ENCODE peak calls at places on chromosomes 2 and 18, in eight cellular contexts. One of them, this sample, is unnamed.

GRCh38 chr2:4464607-4465006 is 761.2 kb downstream of the DCDC2C start:
- DNase-seq in testis: no peak
- DNase-seq in astrocyte of the cerebellum: no peak
- DNase-seq in choroid plexus epithelial cell: no peak
- DNase-seq in A549: no peak
- DNase-seq in lower lobe of right lung: no peak
- DNase-seq in right lobe of liver: no peak
- DNase-seq in foreskin fibroblast: no peak
- DNase-seq in this sample: no peak

GRCh38 chr2:107419191-107419590 is 407.5 kb upstream of the RGPD4 start:
- DNase-seq in testis: no peak
- DNase-seq in astrocyte of the cerebellum: no peak
- DNase-seq in choroid plexus epithelial cell: no peak
- DNase-seq in A549: no peak
- DNase-seq in lower lobe of right lung: no peak
- DNase-seq in right lobe of liver: no peak
- DNase-seq in foreskin fibroblast: no peak
- DNase-seq in this sample: no peak

GRCh38 chr2:1701556-1702185 is 42.6 kb downstream of the PXDN start:
- DNase-seq in testis: no peak
- DNase-seq in astrocyte of the cerebellum: no peak
- DNase-seq in choroid plexus epithelial cell: peak; percentile 40
- DNase-seq in A549: no peak
- DNase-seq in lower lobe of right lung: no peak
- DNase-seq in right lobe of liver: no peak
- DNase-seq in foreskin fibroblast: no peak
- DNase-seq in this sample: no peak

GRCh38 chr2:196252408-196253114 is 81.2 kb upstream of the STK17B start:
- DNase-seq in testis: no peak
- DNase-seq in astrocyte of the cerebellum: no peak
- DNase-seq in choroid plexus epithelial cell: peak; percentile 44
- DNase-seq in A549: no peak
- DNase-seq in lower lobe of right lung: no peak
- DNase-seq in right lobe of liver: no peak
- DNase-seq in foreskin fibroblast: peak; percentile 66
- DNase-seq in this sample: no peak

GRCh38 chr2:159091981-159092380 is 123.5 kb downstream of the TANC1 start:
- DNase-seq in testis: no peak
- DNase-seq in astrocyte of the cerebellum: no peak
- DNase-seq in choroid plexus epithelial cell: no peak
- DNase-seq in A549: no peak
- DNase-seq in lower lobe of right lung: no peak
- DNase-seq in right lobe of liver: no peak
- DNase-seq in foreskin fibroblast: no peak
- DNase-seq in this sample: peak; percentile 45

GRCh38 chr18:49111191-49111988 is 160.6 kb upstream of the SMAD7 start:
- DNase-seq in testis: no peak
- DNase-seq in astrocyte of the cerebellum: no peak
- DNase-seq in choroid plexus epithelial cell: peak; percentile 34
- DNase-seq in A549: no peak
- DNase-seq in lower lobe of right lung: no peak
- DNase-seq in right lobe of liver: no peak
- DNase-seq in foreskin fibroblast: peak; percentile 21
- DNase-seq in this sample: no peak

GRCh38 chr2:172300851-172301250 is 126.5 kb upstream of the ITGA6 start:
- DNase-seq in testis: no peak
- DNase-seq in astrocyte of the cerebellum: no peak
- DNase-seq in choroid plexus epithelial cell: no peak
- DNase-seq in A549: no peak
- DNase-seq in lower lobe of right lung: no peak
- DNase-seq in right lobe of liver: no peak
- DNase-seq in foreskin fibroblast: no peak
- DNase-seq in this sample: no peak

GRCh38 chr2:113184531-113185230 is 10.9 kb downstream of the PSD4 start:
- DNase-seq in testis: no peak
- DNase-seq in astrocyte of the cerebellum: no peak
- DNase-seq in choroid plexus epithelial cell: no peak
- DNase-seq in A549: no peak
- DNase-seq in lower lobe of right lung: no peak
- DNase-seq in right lobe of liver: no peak
- DNase-seq in foreskin fibroblast: no peak
- DNase-seq in this sample: no peak

GRCh38 chr2:37648316-37649011 is 23.0 kb downstream of the CDC42EP3 start:
- DNase-seq in testis: peak; percentile 20
- DNase-seq in astrocyte of the cerebellum: no peak
- DNase-seq in choroid plexus epithelial cell: peak; percentile 52
- DNase-seq in A549: no peak
- DNase-seq in lower lobe of right lung: peak; percentile 80
- DNase-seq in right lobe of liver: peak; percentile 45
- DNase-seq in foreskin fibroblast: peak; percentile 50
- DNase-seq in this sample: no peak

GRCh38 chr2:121613774-121614173 is 35.5 kb downstream of the CLASP1 start:
- DNase-seq in testis: no peak
- DNase-seq in astrocyte of the cerebellum: no peak
- DNase-seq in choroid plexus epithelial cell: no peak
- DNase-seq in A549: no peak
- DNase-seq in lower lobe of right lung: no peak
- DNase-seq in right lobe of liver: no peak
- DNase-seq in foreskin fibroblast: no peak
- DNase-seq in this sample: no peak

GRCh38 chr18:47260138-47260923 is 8.9 kb upstream of the SKOR2 start:
- DNase-seq in testis: peak; percentile 80
- DNase-seq in astrocyte of the cerebellum: peak; percentile 16
- DNase-seq in choroid plexus epithelial cell: peak; percentile 50
- DNase-seq in A549: peak; percentile 28
- DNase-seq in lower lobe of right lung: peak; percentile 66
- DNase-seq in right lobe of liver: peak; percentile 59
- DNase-seq in foreskin fibroblast: peak; percentile 63
- DNase-seq in this sample: no peak

GRCh38 chr2:173355132-173355865 is 627 bp downstream of the CDCA7 start:
- DNase-seq in testis: peak; percentile 67
- DNase-seq in astrocyte of the cerebellum: peak; percentile 6
- DNase-seq in choroid plexus epithelial cell: peak; percentile 59
- DNase-seq in A549: peak; percentile 49
- DNase-seq in lower lobe of right lung: peak; percentile 61
- DNase-seq in right lobe of liver: peak; percentile 33
- DNase-seq in foreskin fibroblast: peak; percentile 80
- DNase-seq in this sample: no peak

GRCh38 chr2:169462896-169463695 is 16.2 kb upstream of the BBS5 start:
- DNase-seq in testis: peak; percentile 29
- DNase-seq in astrocyte of the cerebellum: peak; percentile 92
- DNase-seq in choroid plexus epithelial cell: peak; percentile 94
- DNase-seq in A549: no peak
- DNase-seq in lower lobe of right lung: no peak
- DNase-seq in right lobe of liver: no peak
- DNase-seq in foreskin fibroblast: peak; percentile 86
- DNase-seq in this sample: no peak

GRCh38 chr2:166892397-166892796 is 4.1 kb downstream of the XIRP2 start:
- DNase-seq in testis: no peak
- DNase-seq in astrocyte of the cerebellum: no peak
- DNase-seq in choroid plexus epithelial cell: no peak
- DNase-seq in A549: no peak
- DNase-seq in lower lobe of right lung: no peak
- DNase-seq in right lobe of liver: no peak
- DNase-seq in foreskin fibroblast: no peak
- DNase-seq in this sample: no peak

GRCh38 chr2:117485588-117485987 is 328.9 kb upstream of the DDX18 start:
- DNase-seq in testis: no peak
- DNase-seq in astrocyte of the cerebellum: no peak
- DNase-seq in choroid plexus epithelial cell: no peak
- DNase-seq in A549: no peak
- DNase-seq in lower lobe of right lung: no peak
- DNase-seq in right lobe of liver: no peak
- DNase-seq in foreskin fibroblast: no peak
- DNase-seq in this sample: no peak

GRCh38 chr2:25480561-25480960 is 138.8 kb upstream of the DNMT3A start:
- DNase-seq in testis: no peak
- DNase-seq in astrocyte of the cerebellum: no peak
- DNase-seq in choroid plexus epithelial cell: no peak
- DNase-seq in A549: no peak
- DNase-seq in lower lobe of right lung: no peak
- DNase-seq in right lobe of liver: no peak
- DNase-seq in foreskin fibroblast: no peak
- DNase-seq in this sample: no peak

GRCh38 chr2:157848242-157848641 is 27.9 kb downstream of the ACVR1 start:
- DNase-seq in testis: no peak
- DNase-seq in astrocyte of the cerebellum: no peak
- DNase-seq in choroid plexus epithelial cell: no peak
- DNase-seq in A549: no peak
- DNase-seq in lower lobe of right lung: no peak
- DNase-seq in right lobe of liver: no peak
- DNase-seq in foreskin fibroblast: no peak
- DNase-seq in this sample: no peak

GRCh38 chr2:36993841-36994620 is 27.7 kb upstream of the STRN start:
- DNase-seq in testis: no peak
- DNase-seq in astrocyte of the cerebellum: no peak
- DNase-seq in choroid plexus epithelial cell: peak; percentile 4
- DNase-seq in A549: no peak
- DNase-seq in lower lobe of right lung: no peak
- DNase-seq in right lobe of liver: no peak
- DNase-seq in foreskin fibroblast: peak; percentile 64
- DNase-seq in this sample: no peak

GRCh38 chr2:162210385-162210784 is 32.9 kb downstream of the FAP start:
- DNase-seq in testis: no peak
- DNase-seq in astrocyte of the cerebellum: no peak
- DNase-seq in choroid plexus epithelial cell: peak; percentile 25
- DNase-seq in A549: no peak
- DNase-seq in lower lobe of right lung: no peak
- DNase-seq in right lobe of liver: no peak
- DNase-seq in foreskin fibroblast: peak; percentile 72
- DNase-seq in this sample: no peak

GRCh38 chr18:41436772-41437171 is 518.3 kb upstream of the PIK3C3 start:
- DNase-seq in testis: no peak
- DNase-seq in astrocyte of the cerebellum: no peak
- DNase-seq in choroid plexus epithelial cell: no peak
- DNase-seq in A549: no peak
- DNase-seq in lower lobe of right lung: no peak
- DNase-seq in right lobe of liver: no peak
- DNase-seq in foreskin fibroblast: no peak
- DNase-seq in this sample: no peak

GRCh38 chr2:197204855-197205254 is 105.7 kb downstream of the ANKRD44 start:
- DNase-seq in testis: no peak
- DNase-seq in astrocyte of the cerebellum: peak; percentile 28
- DNase-seq in choroid plexus epithelial cell: peak; percentile 45
- DNase-seq in A549: no peak
- DNase-seq in lower lobe of right lung: no peak
- DNase-seq in right lobe of liver: no peak
- DNase-seq in foreskin fibroblast: peak; percentile 57
- DNase-seq in this sample: no peak

GRCh38 chr2:33678447-33678846 is 79.3 kb upstream of the FAM98A start:
- DNase-seq in testis: no peak
- DNase-seq in astrocyte of the cerebellum: no peak
- DNase-seq in choroid plexus epithelial cell: no peak
- DNase-seq in A549: no peak
- DNase-seq in lower lobe of right lung: no peak
- DNase-seq in right lobe of liver: no peak
- DNase-seq in foreskin fibroblast: no peak
- DNase-seq in this sample: no peak

GRCh38 chr2:33681333-33681732 is 82.2 kb upstream of the FAM98A start:
- DNase-seq in testis: no peak
- DNase-seq in astrocyte of the cerebellum: no peak
- DNase-seq in choroid plexus epithelial cell: peak; percentile 10
- DNase-seq in A549: no peak
- DNase-seq in lower lobe of right lung: no peak
- DNase-seq in right lobe of liver: no peak
- DNase-seq in foreskin fibroblast: peak; percentile 6
- DNase-seq in this sample: no peak

DNA sequence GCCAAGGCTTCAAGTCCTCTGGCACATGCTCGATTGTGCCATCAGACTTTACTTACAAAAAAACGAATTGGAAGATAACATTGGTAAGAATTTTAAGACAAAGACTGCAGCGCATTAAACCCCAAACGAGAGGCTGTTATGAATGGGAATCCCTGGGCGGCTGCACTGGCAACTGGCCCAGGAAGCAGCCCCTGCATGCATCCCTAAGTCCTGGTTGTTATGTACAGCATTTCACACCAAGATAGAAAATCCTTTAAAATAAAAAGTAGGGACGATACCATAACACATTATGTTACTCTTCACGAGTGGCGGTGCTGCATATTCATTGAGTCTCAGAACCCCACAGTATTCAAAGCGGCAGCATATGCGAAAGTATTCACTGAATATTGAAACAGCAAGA is 81.8 kb upstream of the FAM98A start:
- DNase-seq in testis: no peak
- DNase-seq in astrocyte of the cerebellum: no peak
- DNase-seq in choroid plexus epithelial cell: no peak
- DNase-seq in A549: no peak
- DNase-seq in lower lobe of right lung: no peak
- DNase-seq in right lobe of liver: no peak
- DNase-seq in foreskin fibroblast: no peak
- DNase-seq in this sample: no peak
- H3K4me3 ChIP-seq in testis: no peak overlapping the region
- H3K4me3 ChIP-seq in astrocyte of the cerebellum: no peak overlapping the region
- H3K4me3 ChIP-seq in choroid plexus epithelial cell: no peak overlapping the region
- H3K4me3 ChIP-seq in A549: no peak overlapping the region
- H3K4me3 ChIP-seq in lower lobe of right lung: no peak overlapping the region
- H3K4me3 ChIP-seq in right lobe of liver: no peak overlapping the region
- H3K4me3 ChIP-seq in foreskin fibroblast: no peak overlapping the region
- H3K4me3 ChIP-seq in this sample: no peak overlapping the region

GRCh38 chr18:44803019-44803650 is 122.4 kb downstream of the SETBP1 start:
- DNase-seq in testis: peak; percentile 83
- DNase-seq in astrocyte of the cerebellum: no peak
- DNase-seq in choroid plexus epithelial cell: peak; percentile 90
- DNase-seq in A549: no peak
- DNase-seq in lower lobe of right lung: no peak
- DNase-seq in right lobe of liver: no peak
- DNase-seq in foreskin fibroblast: peak; percentile 86
- DNase-seq in this sample: no peak
- TF ChIP-seq CTCF in testis: no peak
- TF ChIP-seq CTCF in astrocyte of the cerebellum: no peak
- TF ChIP-seq CTCF in choroid plexus epithelial cell: no peak
- TF ChIP-seq CTCF in A549: no peak
- TF ChIP-seq CTCF in lower lobe of right lung: no peak
- TF ChIP-seq CTCF in right lobe of liver: no peak
- TF ChIP-seq CTCF in foreskin fibroblast: no peak
- TF ChIP-seq CTCF in this sample: no peak

GRCh38 chr18:57436965-57437333 is 1.8 kb downstream of the ONECUT2 start:
- DNase-seq in testis: no peak
- DNase-seq in astrocyte of the cerebellum: no peak
- DNase-seq in choroid plexus epithelial cell: no peak
- DNase-seq in A549: no peak
- DNase-seq in lower lobe of right lung: no peak
- DNase-seq in right lobe of liver: no peak
- DNase-seq in foreskin fibroblast: no peak
- DNase-seq in this sample: no peak
- H3K4me3 ChIP-seq in testis: no peak overlapping the region
- H3K4me3 ChIP-seq in astrocyte of the cerebellum: no peak overlapping the region
- H3K4me3 ChIP-seq in choroid plexus epithelial cell: no peak overlapping the region
- H3K4me3 ChIP-seq in A549: peak overlapping the region; percentile 61
- H3K4me3 ChIP-seq in lower lobe of right lung: no peak overlapping the region
- H3K4me3 ChIP-seq in right lobe of liver: peak overlapping the region; percentile 64
- H3K4me3 ChIP-seq in foreskin fibroblast: no peak overlapping the region
- H3K4me3 ChIP-seq in this sample: no peak overlapping the region

DNA sequence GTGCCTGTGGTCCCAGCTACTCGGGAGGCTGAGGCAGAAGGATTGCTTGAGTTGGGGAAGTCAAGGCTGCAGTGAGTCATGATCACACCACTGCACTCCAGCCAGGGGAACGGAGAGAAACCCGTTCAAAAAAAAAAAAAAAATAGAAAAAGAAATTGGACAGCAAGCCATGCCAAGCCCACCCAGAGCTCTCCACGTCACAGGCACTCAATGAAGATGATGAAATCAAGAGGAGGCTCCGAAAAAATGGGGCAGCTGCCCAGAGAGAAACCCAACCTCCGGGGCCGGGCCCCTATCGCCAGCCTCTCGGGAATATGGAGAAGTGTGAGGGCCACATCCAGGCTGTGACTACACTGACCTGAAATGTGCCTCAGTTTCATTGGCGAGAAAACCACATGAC is 40.0 kb downstream of the BIN1 start:
- DNase-seq in testis: peak; percentile 75
- DNase-seq in astrocyte of the cerebellum: no peak
- DNase-seq in choroid plexus epithelial cell: peak; percentile 35
- DNase-seq in A549: no peak
- DNase-seq in lower lobe of right lung: no peak
- DNase-seq in right lobe of liver: no peak
- DNase-seq in foreskin fibroblast: peak; percentile 76
- DNase-seq in this sample: no peak
- TF ChIP-seq CTCF in testis: no peak
- TF ChIP-seq CTCF in astrocyte of the cerebellum: no peak
- TF ChIP-seq CTCF in choroid plexus epithelial cell: no peak
- TF ChIP-seq CTCF in A549: no peak
- TF ChIP-seq CTCF in lower lobe of right lung: no peak
- TF ChIP-seq CTCF in right lobe of liver: no peak
- TF ChIP-seq CTCF in foreskin fibroblast: no peak
- TF ChIP-seq CTCF in this sample: no peak

This sample was measured in GM12864.